ENCODE peak calls at places on chromosomes 1 and 21, in four cellular contexts. M is K562, Z is HL-60, E is GM12878. W is an unnamed sample.

GRCh38 chr1:177809844-177810243 is 160.0 kb downstream of the SEC16B start:
- DNase-seq in M (no peak), Z (no peak), E (peak; percentile 38), W (no peak)

GRCh38 chr1:223084466-223084865 is 58.6 kb downstream of the TLR5 start:
- DNase-seq in M (no peak), Z (no peak), E (no peak), W (no peak)

GRCh38 chr1:216456682-216457081 is 33.4 kb upstream of the USH2A start:
- DNase-seq in M (no peak), Z (no peak), E (no peak), W (no peak)

GRCh38 chr1:117572546-117572945 is 33.3 kb upstream of the TENT5C start:
- DNase-seq in M (no peak), Z (no peak), E (no peak), W (no peak)

GRCh38 chr1:178232949-178233348 is 139.0 kb downstream of the RASAL2 start:
- DNase-seq in M (no peak), Z (no peak), E (no peak), W (no peak)

GRCh38 chr1:100921110-100921706 is 25.3 kb downstream of the SLC30A7 start:
- DNase-seq in M (peak; percentile 23), Z (no peak), E (no peak), W (peak; percentile 6)

GRCh38 chr21:42171091-42172053 is 47.6 kb upstream of the ABCG1 start:
- DNase-seq in M (no peak), Z (no peak), E (no peak), W (no peak)

GRCh38 chr1:1394116-1394515 is 5.0 kb downstream of the CCNL2 start:
- DNase-seq in M (no peak), Z (no peak), E (no peak), W (no peak)

GRCh38 chr1:23152966-23153684 is 15.5 kb downstream of the LUZP1 start:
- DNase-seq in M (no peak), Z (no peak), E (no peak), W (no peak)

GRCh38 chr1:54442185-54442584 is 36.0 kb upstream of the SSBP3 start:
- DNase-seq in M (no peak), Z (no peak), E (no peak), W (no peak)

GRCh38 chr1:34763142-34763781 is 3.7 kb downstream of the GJB4 start:
- DNase-seq in M (no peak), Z (no peak), E (no peak), W (no peak)

GRCh38 chr1:63701187-63701586 is 72.6 kb upstream of the ROR1 start:
- DNase-seq in M (no peak), Z (no peak), E (no peak), W (no peak)

GRCh38 chr21:37551406-37552355 is 185.1 kb downstream of the DYRK1A start:
- DNase-seq in M (no peak), Z (no peak), E (no peak), W (no peak)

GRCh38 chr1:62286778-62287224 is 32.4 kb downstream of the KANK4 start:
- DNase-seq in M (no peak), Z (no peak), E (no peak), W (no peak)

GRCh38 chr1:173023343-173023742 is 27.4 kb downstream of the TNFSF18 start:
- DNase-seq in M (no peak), Z (no peak), E (no peak), W (no peak)

GRCh38 chr1:200179126-200179780 is 151.7 kb downstream of the NR5A2 start:
- DNase-seq in M (no peak), Z (no peak), E (no peak), W (no peak)

GRCh38 chr21:40845621-40846020 is 1.3 kb downstream of the DSCAM start:
- DNase-seq in M (no peak), Z (no peak), E (no peak), W (no peak)

GRCh38 chr1:32447469-32448185 is 17.2 kb upstream of the ZBTB8B start:
- DNase-seq in M (no peak), Z (no peak), E (no peak), W (no peak)

GRCh38 chr1:203860396-203860951 is 925 bp upstream of the SNRPE start:
- DNase-seq in M (no peak), Z (no peak), E (no peak), W (no peak)

GRCh38 chr1:208476825-208477170 is 232.6 kb upstream of the PLXNA2 start:
- DNase-seq in M (no peak), Z (no peak), E (no peak), W (no peak)

GRCh38 chr1:164263540-164263939 is 295.4 kb upstream of the PBX1 start:
- DNase-seq in M (no peak), Z (no peak), E (no peak), W (no peak)

GRCh38 chr1:24754229-24754628 is 9.0 kb downstream of the CLIC4 start:
- DNase-seq in M (no peak), Z (no peak), E (no peak), W (no peak)

GRCh38 chr21:21734088-21734487 is 735.9 kb downstream of the NCAM2 start:
- DNase-seq in M (no peak), Z (no peak), E (no peak), W (no peak)

GRCh38 chr1:226134170-226135058 is 52.1 kb downstream of the ACBD3 start:
- DNase-seq in M (no peak), Z (no peak), E (no peak), W (no peak)

GRCh38 chr1:94440088-94440487 is 21.9 kb downstream of the ABCD3 start:
- DNase-seq in M (peak; percentile 19), Z (no peak), E (no peak), W (no peak)

GRCh38 chr1:30322859-30323257 is 400.5 kb downstream of the MATN1 start:
- DNase-seq in M (no peak), Z (no peak), E (no peak), W (no peak)

GRCh38 chr1:18923721-18924610 is 21.6 kb upstream of the ALDH4A1 start:
- DNase-seq in M (no peak), Z (no peak), E (no peak), W (no peak)

GRCh38 chr1:98103617-98104284 is 182.9 kb upstream of the DPYD start:
- DNase-seq in M (no peak), Z (no peak), E (no peak), W (no peak)

GRCh38 chr1:43822040-43822439 is 111.6 kb upstream of the ARTN start:
- DNase-seq in M (no peak), Z (no peak), E (no peak), W (no peak)

GRCh38 chr1:111878649-111879048 is 110.8 kb downstream of the KCND3 start:
- DNase-seq in M (no peak), Z (no peak), E (peak; percentile 4), W (no peak)

GRCh38 chr1:172723251-172723650 is 64.3 kb downstream of the FASLG start:
- DNase-seq in M (no peak), Z (no peak), E (no peak), W (no peak)

GRCh38 chr1:24357011-24357410 is 37.9 kb downstream of the GRHL3 start:
- DNase-seq in M (no peak), Z (no peak), E (no peak), W (no peak)

GRCh38 chr1:240508201-240508600 is 103.8 kb downstream of the GREM2 start:
- DNase-seq in M (no peak), Z (no peak), E (no peak), W (no peak)
- TF ChIP-seq SPI1 in M (no peak), Z (no peak), E (no peak), W (no peak)

GRCh38 chr1:214549604-214550338 is 1.6 kb downstream of the PTPN14 start:
- DNase-seq in M (no peak), Z (no peak), E (no peak), W (no peak)
- TF ChIP-seq SPI1 in M (no peak), Z (no peak), E (no peak), W (no peak)

DNA sequence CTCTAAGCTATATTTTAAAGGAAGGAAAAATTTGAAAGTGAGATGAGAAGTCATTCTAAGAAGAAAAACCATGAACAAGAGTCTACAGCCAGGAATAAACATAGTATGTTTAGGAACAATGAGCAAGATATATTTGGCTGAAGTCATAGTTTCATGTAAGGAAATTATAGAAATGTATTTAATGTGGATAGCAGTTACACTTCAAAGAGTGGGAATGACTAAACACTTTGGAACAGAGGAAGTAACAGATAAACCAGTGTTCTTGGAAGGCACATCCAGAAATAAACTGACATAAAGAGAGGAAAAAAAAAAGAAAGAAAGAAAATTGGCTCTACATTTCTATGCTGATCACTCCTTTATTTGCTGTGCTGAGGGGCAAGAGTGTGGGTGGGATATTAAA is 18.0 kb downstream of the C8A start:
- DNase-seq in M (no peak), Z (no peak), E (no peak), W (no peak)
- TF ChIP-seq SPI1 in M (no peak), Z (no peak), E (no peak), W (no peak)

DNA sequence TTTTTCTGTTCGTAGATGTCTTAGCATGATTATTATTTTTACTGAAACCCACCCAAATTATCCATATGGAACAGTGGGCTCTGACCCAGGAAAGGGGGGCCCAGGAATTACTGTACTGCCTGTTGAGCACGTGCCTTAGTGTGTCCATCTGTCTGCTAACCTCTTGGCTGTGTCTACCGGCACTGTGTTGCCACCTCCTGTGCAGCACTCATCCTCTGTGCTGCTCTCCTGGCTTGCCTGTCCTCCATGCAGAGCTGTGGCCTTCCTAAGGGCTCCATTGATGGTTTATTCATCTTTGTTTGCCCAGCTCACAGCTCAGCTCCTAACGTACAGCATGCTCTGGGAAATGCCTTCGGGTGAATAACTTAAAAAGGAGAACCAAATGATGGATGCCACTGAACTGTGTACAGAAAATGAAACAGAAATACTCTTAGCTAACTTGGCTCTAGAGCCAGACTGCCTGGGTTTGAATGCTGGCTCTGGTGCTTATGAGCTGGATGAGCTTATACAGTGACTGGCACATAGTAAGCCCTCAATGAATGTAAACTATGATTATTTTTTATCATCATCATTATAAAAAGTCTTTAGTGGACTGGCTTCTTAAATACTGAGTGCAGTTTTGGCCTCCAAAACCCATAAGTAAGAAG is 11.4 kb upstream of the RPTN start:
- DNase-seq in M (no peak), Z (no peak), E (no peak), W (no peak)
- TF ChIP-seq SPI1 in M (no peak), Z (no peak), E (no peak), W (no peak)

GRCh38 chr1:41898191-41898713 is 20.5 kb downstream of the HIVEP3 start:
- DNase-seq in M (peak; percentile 34), Z (no peak), E (no peak), W (no peak)
- TF ChIP-seq SPI1 in M (peak; percentile 6), Z (no peak), E (no peak), W (no peak)

GRCh38 chr1:201294876-201295275 is 11.6 kb downstream of the PKP1 start:
- DNase-seq in M (no peak), Z (no peak), E (no peak), W (no peak)
- TF ChIP-seq SPI1 in M (no peak), Z (no peak), E (no peak), W (no peak)